ENCODE peak calls at places on chromosomes 2 and 18, in four cellular contexts. S is prostate gland, V is suprapubic skin, W is sigmoid colon. Z is an unnamed sample.

GRCh38 chr2:25725877-25726276 is 52.5 kb upstream of the DTNB start:
- DNase-seq in S (no peak), V (no peak), W (no peak), Z (no peak)

GRCh38 chr2:60818272-60818671 is 62.2 kb downstream of the PAPOLG start:
- DNase-seq in S (no peak), V (peak), W (no peak), Z (no peak)

GRCh38 chr2:122528958-122529670 is 773.7 kb downstream of the TSN start:
- DNase-seq in S (no peak), V (no peak), W (no peak), Z (no peak)

GRCh38 chr2:43034242-43034619 is 192.2 kb downstream of the ZFP36L2 start:
- DNase-seq in S (no peak), V (no peak), W (peak), Z (no peak)

GRCh38 chr2:206086683-206087350 is 843 bp upstream of the INO80D start:
- DNase-seq in S (no peak), V (no peak), W (no peak), Z (no peak)

GRCh38 chr18:7585272-7585670 is 18.2 kb downstream of the PTPRM start:
- DNase-seq in S (no peak), V (no peak), W (no peak), Z (no peak)

GRCh38 chr2:64608867-64609228 is 44.9 kb downstream of the SERTAD2 start:
- DNase-seq in S (no peak), V (no peak), W (peak), Z (no peak)

GRCh38 chr2:111068435-111069058 is 52.2 kb upstream of the BCL2L11 start:
- DNase-seq in S (peak), V (no peak), W (no peak), Z (no peak)

GRCh38 chr2:63272560-63272959 is 221.9 kb downstream of the OTX1 start:
- DNase-seq in S (no peak), V (no peak), W (no peak), Z (no peak)

GRCh38 chr2:197279997-197280756 is 30.4 kb downstream of the ANKRD44 start:
- DNase-seq in S (no peak), V (no peak), W (no peak), Z (no peak)

GRCh38 chr2:106582431-106583143 is 95.4 kb downstream of the CD8B2 start:
- DNase-seq in S (peak), V (peak), W (peak), Z (no peak)

GRCh38 chr2:188810591-188810990 is 163.6 kb upstream of the COL3A1 start:
- DNase-seq in S (no peak), V (no peak), W (no peak), Z (no peak)

GRCh38 chr18:32454667-32455066 is 16.0 kb downstream of the GAREM1 start:
- DNase-seq in S (no peak), V (no peak), W (no peak), Z (no peak)

GRCh38 chr2:85308951-85309555 is 18.7 kb downstream of the TGOLN2 start:
- DNase-seq in S (no peak), V (no peak), W (peak), Z (no peak)

GRCh38 chr2:17442334-17442733 is 75.9 kb downstream of the RAD51AP2 start:
- DNase-seq in S (no peak), V (no peak), W (no peak), Z (no peak)

GRCh38 chr2:184203661-184204060 is 394.7 kb upstream of the ZNF804A start:
- DNase-seq in S (no peak), V (no peak), W (no peak), Z (no peak)

GRCh38 chr18:43312891-43313290 is 35.6 kb upstream of the SYT4 start:
- DNase-seq in S (no peak), V (no peak), W (no peak), Z (no peak)

GRCh38 chr2:128196026-128196822 is 105.2 kb downstream of the UGGT1 start:
- DNase-seq in S (peak), V (no peak), W (peak), Z (peak)

DNA sequence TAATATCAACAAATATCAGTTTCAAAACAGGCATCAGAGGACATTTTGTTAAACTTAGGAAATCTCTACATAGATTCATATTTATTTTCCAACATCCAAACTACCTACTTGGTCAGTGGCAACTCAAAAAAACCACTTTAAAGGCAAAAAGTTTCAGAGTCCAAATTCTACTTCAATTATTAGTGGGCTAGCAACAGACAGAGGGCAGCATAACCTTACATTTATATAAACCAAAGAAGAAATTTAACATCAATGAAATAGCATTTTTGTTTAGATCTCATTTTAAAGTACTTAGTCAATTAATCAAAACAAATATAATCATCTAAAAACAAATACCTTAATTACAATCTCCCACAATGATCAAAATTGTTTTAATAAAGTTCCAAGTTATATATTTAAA is 33.3 kb downstream of the RTTN start:
- DNase-seq in S (no peak), V (no peak), W (no peak), Z (no peak)
- TF ChIP-seq CTCF in S (no peak), V (no peak), W (no peak), Z (no peak)

DNA sequence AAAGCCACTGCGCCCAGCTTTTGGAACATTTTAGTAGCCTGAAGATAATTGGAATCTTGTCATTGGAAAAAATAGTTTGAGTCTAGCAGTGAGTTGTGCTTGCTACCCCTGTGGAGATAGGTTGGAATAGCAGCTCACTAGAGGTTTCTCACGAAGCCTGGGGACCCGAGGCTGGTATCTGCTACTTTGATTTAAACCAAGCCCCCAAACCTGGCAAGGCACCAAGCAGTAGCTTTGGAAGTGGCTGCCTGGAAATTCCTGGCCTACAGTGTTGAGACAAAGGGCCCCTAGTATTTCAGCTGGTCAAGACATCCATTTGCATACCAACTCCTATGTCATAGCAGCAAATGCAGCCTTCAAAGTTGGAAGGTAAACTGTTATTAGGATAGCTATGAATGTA is 42.1 kb downstream of the NOP58 start:
- DNase-seq in S (no peak), V (no peak), W (no peak), Z (no peak)
- TF ChIP-seq POLR2AphosphoS5 in S (no peak), V (no peak), W (no peak), Z (no peak)

DNA sequence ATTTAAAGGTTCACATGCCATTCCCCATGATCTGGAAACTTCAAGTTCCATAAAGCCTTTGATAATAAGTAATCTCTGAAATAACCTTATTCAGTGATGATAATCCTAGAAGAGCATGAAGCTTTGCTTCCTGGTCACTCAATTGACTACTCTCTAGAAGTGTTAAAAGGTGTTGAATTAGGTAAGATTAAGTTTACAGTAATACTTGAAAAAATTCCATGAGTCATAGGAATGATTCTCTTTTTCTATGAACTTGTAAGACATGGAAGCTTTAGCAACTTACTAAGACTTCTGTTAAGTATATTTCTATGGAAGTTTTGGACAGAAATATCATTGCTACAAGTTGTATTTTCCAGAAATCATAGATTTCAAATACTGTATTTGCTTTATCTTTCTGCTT is 100.6 kb downstream of the MYO1B start:
- DNase-seq in S (no peak), V (no peak), W (no peak), Z (no peak)
- H3K27ac ChIP-seq in S (no peak), V (no peak), W (no peak), Z (peak)

GRCh38 chr18:12998332-12999060 is 7.3 kb downstream of the CEP192 start:
- DNase-seq in S (no peak), V (no peak), W (no peak), Z (no peak)

GRCh38 chr18:13006731-13007550 is 15.8 kb downstream of the CEP192 start:
- DNase-seq in S (no peak), V (no peak), W (no peak), Z (no peak)

GRCh38 chr18:13005289-13005688 is 14.1 kb downstream of the CEP192 start:
- DNase-seq in S (no peak), V (no peak), W (no peak), Z (no peak)

GRCh38 chr18:13004316-13004879 is 13.2 kb downstream of the CEP192 start:
- DNase-seq in S (no peak), V (no peak), W (no peak), Z (no peak)

DNA sequence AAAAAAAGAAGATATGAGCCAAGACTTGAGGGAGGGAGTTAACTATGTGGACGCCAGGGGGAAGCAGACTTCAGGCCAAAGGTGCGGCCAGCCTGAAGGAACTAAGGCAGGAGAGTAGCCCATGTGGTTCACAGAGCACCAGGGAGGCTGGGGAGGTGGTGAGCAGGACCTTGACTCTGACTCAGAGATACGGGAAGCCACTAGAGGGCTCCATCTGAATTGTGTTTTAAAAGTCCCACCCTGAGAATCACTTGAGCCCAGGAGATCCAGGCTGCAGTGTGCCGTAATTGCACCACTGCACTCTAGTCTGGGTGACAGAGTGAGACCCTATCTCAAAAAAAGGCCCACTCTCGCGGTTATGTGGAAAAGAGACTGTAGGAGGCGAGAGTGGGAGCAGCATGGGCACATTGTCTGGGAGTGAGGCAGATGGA is 12.3 kb downstream of the CEP192 start:
- DNase-seq in S (peak), V (no peak), W (no peak), Z (no peak)
- TF ChIP-seq CTCF in S (no peak), V (no peak), W (no peak), Z (no peak)

DNA sequence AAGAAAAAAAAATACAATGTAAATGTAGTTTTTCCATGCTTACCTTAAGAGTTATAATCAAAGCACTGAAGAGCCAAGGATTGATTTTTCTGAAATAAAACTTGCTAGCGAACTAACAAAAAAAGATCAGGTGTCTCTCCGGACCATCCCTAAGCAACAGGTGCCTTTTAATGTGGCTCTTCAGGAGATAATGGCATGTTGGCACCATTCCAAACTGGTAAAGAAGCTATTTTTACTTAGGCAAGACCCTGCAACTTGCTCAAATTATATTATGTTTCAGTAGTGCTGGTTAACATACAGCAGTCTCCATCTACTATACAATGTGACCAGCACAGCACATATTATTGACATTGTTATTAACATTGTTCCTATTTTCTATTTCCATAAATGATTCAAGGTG is 2.3 kb upstream of the GCC2 start:
- DNase-seq in S (no peak), V (no peak), W (no peak), Z (no peak)
- TF ChIP-seq POLR2AphosphoS5 in S (no peak), V (no peak), W (no peak), Z (no peak)

GRCh38 chr2:167692191-167692590 is 555.2 kb downstream of the STK39 start:
- DNase-seq in S (no peak), V (no peak), W (no peak), Z (no peak)

GRCh38 chr2:167702227-167702626 is 545.2 kb downstream of the STK39 start:
- DNase-seq in S (no peak), V (no peak), W (no peak), Z (no peak)

GRCh38 chr2:167697194-167697593 is 550.2 kb downstream of the STK39 start:
- DNase-seq in S (no peak), V (no peak), W (no peak), Z (no peak)

DNA sequence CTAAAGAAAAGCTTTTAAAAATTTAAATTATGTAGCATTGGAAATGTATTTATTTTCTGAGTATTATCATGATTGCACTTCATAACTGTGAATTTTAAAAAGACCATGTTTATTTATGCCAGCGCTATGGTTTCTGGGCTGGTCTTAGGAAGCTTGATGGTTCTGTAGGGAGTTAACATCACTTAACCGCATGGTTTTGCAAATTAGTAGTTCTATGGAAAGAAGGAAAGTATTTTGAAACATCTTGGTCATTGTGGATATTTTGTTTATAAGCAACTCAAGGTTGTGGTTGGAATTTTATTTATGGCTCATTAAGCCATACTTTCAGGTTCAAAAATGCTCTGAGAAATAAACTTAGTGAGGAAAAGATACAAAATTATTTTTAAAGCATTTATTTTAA is 549.4 kb downstream of the STK39 start:
- DNase-seq in S (no peak), V (no peak), W (no peak), Z (no peak)
- H3K27ac ChIP-seq in S (no peak), V (no peak), W (no peak), Z (no peak)

DNA sequence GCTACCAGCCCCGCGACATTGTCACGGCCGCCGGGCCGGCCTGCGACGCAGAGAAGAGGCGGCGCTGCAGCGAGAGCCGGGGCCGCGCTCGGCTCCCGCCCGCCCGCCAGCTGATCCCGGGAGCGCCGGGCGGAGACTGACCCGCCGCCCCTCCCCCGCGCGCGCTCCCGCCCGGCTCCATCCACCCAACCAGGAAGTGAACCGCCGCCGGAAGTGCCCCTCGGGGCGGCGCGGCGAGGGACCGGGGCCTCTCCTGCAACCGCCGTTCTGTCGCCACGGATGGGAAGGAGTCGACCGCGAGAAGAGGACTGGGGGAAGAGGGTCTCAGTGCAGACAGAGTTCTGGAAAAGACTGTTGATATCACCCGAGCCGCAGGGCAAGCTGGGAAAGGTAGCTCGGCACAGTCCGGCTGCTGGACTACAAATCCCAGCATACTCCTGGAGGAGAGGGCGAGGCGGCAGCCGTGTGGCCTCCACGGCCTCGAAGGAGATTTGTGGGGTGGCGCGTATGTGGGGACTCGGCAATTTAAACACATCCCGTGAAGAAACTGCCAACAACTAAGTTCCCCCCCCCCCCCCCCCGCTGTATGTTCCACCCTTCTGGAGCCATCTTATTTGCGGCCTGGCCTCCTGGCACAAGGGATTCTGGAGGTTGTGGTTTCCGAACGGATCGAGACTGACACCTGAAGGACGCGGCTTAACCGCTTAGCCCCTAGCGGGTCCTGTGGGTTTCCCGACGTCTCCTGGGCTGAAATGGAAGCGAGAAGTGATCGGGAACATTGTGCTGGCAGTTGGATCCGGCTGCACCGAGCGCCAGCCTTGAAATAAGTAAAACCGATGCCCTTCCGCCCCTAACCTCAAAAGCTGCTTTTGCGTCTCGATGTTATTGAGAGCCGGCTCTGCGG is at the start of gene AAK1:
- DNase-seq in S (peak), V (peak), W (peak), Z (peak)
- TF ChIP-seq CTCF in S (no peak), V (no peak), W (no peak), Z (no peak)

DNA sequence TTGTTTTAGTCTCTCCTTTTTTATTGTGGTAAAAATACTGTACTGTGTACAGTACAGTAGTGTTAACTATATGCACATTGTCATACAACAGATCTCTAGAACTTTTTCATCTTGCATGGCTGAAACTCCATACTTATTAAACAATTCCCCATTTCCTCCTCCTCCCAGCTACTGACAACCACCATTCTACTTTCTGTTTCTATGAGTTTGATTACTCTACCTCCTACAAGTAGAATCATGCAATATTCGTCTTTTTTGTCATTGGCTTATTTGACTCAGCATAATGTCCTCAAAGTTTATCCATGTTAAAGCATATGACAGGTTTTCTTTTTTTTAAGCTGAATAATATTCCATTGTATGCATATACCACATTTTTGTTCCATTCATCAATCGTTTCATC is 338.2 kb downstream of the AGPS start:
- DNase-seq in S (no peak), V (no peak), W (no peak), Z (no peak)
- TF ChIP-seq POLR2AphosphoS5 in S (no peak), V (no peak), W (no peak), Z (no peak)

Z was measured in upper lobe of left lung.